ENCODE peak calls at places on chromosomes 12 and 14, in eight cellular contexts. R, T, U, E, A, Y, H and G are unnamed samples.

GRCh38 chr12:47111392-47111778 is 31.6 kb upstream of the AMIGO2 start:
- DNase-seq in R (no peak), T (no peak), U (no peak), E (no peak), A (no peak), Y (no peak), H (no peak), G (no peak)

GRCh38 chr12:131254374-131254773 is 300.7 kb downstream of the ADGRD1 start:
- DNase-seq in R (no peak), T (no peak), U (no peak), E (no peak), A (no peak), Y (no peak), H (no peak), G (no peak)

GRCh38 chr12:113092478-113093408 is 36.2 kb downstream of the DTX1 start:
- DNase-seq in R (no peak), T (no peak), U (no peak), E (no peak), A (no peak), Y (peak), H (no peak), G (no peak)

GRCh38 chr12:109762071-109762672 is 48.5 kb downstream of the FAM222A start:
- DNase-seq in R (no peak), T (no peak), U (no peak), E (peak), A (peak), Y (no peak), H (no peak), G (no peak)

GRCh38 chr14:34103176-34103575 is 152.3 kb upstream of the EGLN3 start:
- DNase-seq in R (no peak), T (no peak), U (no peak), E (no peak), A (no peak), Y (no peak), H (no peak), G (no peak)

GRCh38 chr12:4118017-4118510 is 155.5 kb upstream of the CCND2 start:
- DNase-seq in R (peak), T (peak), U (no peak), E (no peak), A (no peak), Y (peak), H (peak), G (no peak)

GRCh38 chr12:2302711-2303255 is 250.0 kb downstream of the CACNA1C start:
- DNase-seq in R (no peak), T (no peak), U (no peak), E (no peak), A (no peak), Y (no peak), H (no peak), G (no peak)

GRCh38 chr12:131089526-131090253 is 136.0 kb downstream of the ADGRD1 start:
- DNase-seq in R (no peak), T (no peak), U (no peak), E (peak), A (peak), Y (no peak), H (no peak), G (no peak)

GRCh38 chr14:28652782-28653181 is 113.8 kb upstream of the FOXG1 start:
- DNase-seq in R (peak), T (no peak), U (no peak), E (no peak), A (no peak), Y (no peak), H (peak), G (no peak)

GRCh38 chr14:68664225-68664681 is 128.6 kb downstream of the ZFP36L1 start:
- DNase-seq in R (peak), T (no peak), U (no peak), E (peak), A (no peak), Y (no peak), H (no peak), G (no peak)

GRCh38 chr14:105204206-105204930 is 23.3 kb upstream of the NUDT14 start:
- DNase-seq in R (no peak), T (no peak), U (no peak), E (no peak), A (no peak), Y (peak), H (peak), G (peak)

GRCh38 chr14:104536942-104537612 is 42.5 kb upstream of the C14orf180 start:
- DNase-seq in R (peak), T (peak), U (peak), E (peak), A (peak), Y (peak), H (peak), G (peak)

GRCh38 chr14:75559451-75560187 is 18.8 kb upstream of the FLVCR2 start:
- DNase-seq in R (peak), T (no peak), U (no peak), E (no peak), A (no peak), Y (peak), H (peak), G (no peak)

GRCh38 chr12:115323223-115323905 is 639.4 kb upstream of the TBX3 start:
- DNase-seq in R (peak), T (no peak), U (no peak), E (no peak), A (no peak), Y (no peak), H (peak), G (no peak)

GRCh38 chr14:31420013-31420318 is 384 bp downstream of the HEATR5A start:
- DNase-seq in R (no peak), T (no peak), U (no peak), E (peak), A (peak), Y (peak), H (peak), G (no peak)

GRCh38 chr12:124814741-124815613 is 48.7 kb downstream of the SCARB1 start:
- DNase-seq in R (no peak), T (no peak), U (no peak), E (no peak), A (no peak), Y (no peak), H (no peak), G (no peak)

GRCh38 chr12:107511292-107511691 is 174.3 kb upstream of the PWP1 start:
- DNase-seq in R (peak), T (no peak), U (no peak), E (no peak), A (peak), Y (no peak), H (no peak), G (no peak)

GRCh38 chr14:67131691-67132090 is 57.5 kb upstream of the GARIN2 start:
- DNase-seq in R (no peak), T (no peak), U (no peak), E (no peak), A (no peak), Y (no peak), H (no peak), G (no peak)

GRCh38 chr12:29155079-29155478 is 6.0 kb downstream of the FAR2 start:
- DNase-seq in R (no peak), T (no peak), U (no peak), E (no peak), A (no peak), Y (no peak), H (no peak), G (no peak)

GRCh38 chr14:92484132-92484823 is 29.3 kb upstream of the RIN3 start:
- DNase-seq in R (no peak), T (no peak), U (no peak), E (no peak), A (no peak), Y (peak), H (no peak), G (no peak)

DNA sequence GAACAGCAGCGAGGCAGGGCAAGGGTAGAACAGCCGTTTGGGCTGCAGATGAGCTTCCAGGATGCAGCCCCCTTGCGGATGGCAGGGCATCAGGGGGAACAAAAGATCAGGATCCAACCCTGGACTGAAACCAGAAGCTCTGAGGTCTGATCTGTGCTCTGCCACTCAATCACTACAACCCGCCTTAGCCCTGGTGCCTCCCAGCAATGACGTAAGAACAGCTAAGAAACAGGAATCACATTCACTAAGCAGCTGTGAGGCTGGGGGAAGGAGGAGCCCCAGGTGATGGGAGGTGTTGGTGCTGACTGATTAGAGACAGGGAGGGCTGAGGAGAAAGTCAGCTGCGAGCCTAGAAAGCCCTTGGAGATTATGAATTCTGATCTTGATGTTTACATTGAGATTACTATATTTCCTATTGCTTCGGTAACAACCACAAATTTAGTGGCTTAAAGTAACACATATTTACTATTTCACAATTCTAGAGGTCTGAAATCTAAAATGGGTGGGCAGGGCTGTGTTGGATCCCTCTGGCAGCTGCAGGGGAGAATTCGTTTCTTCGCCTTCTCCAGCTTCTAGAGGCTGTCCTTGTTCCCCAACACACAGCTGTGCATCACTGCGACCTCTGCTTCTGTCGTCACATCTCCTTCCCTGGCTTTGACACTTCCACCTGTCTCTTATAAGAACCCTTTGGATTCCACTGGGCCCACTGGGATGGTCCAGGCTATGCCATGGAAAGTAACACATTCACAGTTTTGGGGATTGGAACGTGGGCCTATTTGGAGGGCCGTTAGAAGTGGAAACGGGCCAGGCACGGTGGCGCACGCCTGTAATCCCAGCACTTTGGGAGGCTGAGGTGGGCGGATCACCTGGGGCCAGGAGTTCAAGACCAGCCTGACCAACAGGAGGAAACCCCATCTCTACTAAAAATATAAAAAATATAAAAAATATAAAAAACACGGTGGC is 6.1 kb upstream of the CD9 start:
- DNase-seq in R (peak), T (no peak), U (no peak), E (no peak), A (no peak), Y (no peak), H (peak), G (peak)
- TF ChIP-seq CTCF in R (no peak), T (no peak), U (no peak), E (no peak), A (no peak), Y (no peak), H (peak), G (peak)

DNA sequence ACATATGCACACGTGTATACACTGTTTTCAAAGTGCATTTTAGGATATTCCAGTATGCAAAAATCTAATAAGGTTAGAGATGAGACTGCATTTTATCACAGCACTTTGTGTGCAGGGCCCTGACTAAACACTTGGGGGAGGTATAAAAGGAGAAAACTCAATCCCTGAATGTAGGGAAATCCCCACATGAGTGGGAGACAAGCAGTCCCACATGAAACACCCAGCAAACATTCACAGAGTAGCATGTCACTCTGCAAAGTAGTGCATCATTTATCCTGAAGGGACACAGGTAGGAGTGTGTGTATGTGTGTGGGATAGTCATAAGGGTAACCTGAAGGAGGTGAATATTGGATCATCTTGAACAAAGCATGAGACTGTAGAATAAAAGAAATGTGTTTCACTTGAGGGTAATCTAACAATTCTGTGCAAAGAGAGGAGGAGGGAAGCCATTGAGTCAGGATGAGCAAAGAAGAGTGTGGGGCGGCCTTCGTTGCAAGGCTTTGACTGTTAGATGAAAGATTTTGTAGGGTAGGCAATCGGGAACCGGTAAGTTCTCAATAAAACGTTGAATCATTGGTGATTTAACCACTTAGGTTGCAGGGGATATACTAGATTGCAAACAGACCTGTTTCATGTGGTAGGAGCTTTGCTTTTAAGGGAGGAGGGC is 2.9 kb downstream of the PRPF40B start:
- DNase-seq in R (peak), T (no peak), U (no peak), E (no peak), A (no peak), Y (no peak), H (peak), G (no peak)
- TF ChIP-seq CTCF in R (peak), T (peak), U (peak), E (no peak), A (no peak), Y (no peak), H (peak), G (peak)

GRCh38 chr14:24679248-24680085 is 45.5 kb upstream of the GZMB start:
- DNase-seq in R (no peak), T (no peak), U (no peak), E (no peak), A (no peak), Y (no peak), H (no peak), G (no peak)
- TF ChIP-seq CTCF in R (no peak), T (no peak), U (no peak), E (no peak), A (no peak), Y (no peak), H (no peak), G (no peak)

DNA sequence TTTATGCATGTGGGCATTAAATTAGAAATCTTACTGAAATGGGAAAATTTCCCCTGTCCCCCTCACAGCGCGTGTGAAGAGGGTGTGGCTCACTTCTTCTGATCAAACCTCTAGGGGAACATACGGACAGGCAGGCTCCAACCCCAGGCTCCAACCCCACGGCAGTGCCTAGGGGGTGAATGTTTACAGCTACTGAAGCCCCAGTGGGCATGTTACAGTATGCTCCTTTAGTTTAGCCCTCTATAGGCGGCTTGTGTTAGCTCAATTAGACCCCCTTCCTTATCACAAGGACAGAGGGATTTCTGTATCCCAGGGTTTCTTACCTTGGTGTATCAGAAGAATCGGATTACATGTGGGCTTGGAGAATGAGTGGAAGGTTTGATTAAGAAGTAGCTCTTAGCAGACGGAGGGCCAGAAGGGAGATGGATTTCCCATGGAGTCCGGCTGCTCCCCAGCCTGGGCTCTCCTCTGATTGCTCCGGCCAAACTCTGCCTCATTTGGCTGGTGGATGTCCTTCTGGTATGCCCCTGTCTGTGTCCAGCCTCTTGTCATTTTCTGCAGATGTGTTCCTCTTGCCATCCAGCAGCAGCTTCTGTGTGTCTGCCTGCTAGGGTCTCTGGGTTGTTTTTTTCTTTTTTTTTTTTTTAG is 223.7 kb downstream of the TMTC2 start:
- DNase-seq in R (no peak), T (no peak), U (no peak), E (no peak), A (no peak), Y (no peak), H (no peak), G (no peak)
- TF ChIP-seq CTCF in R (no peak), T (no peak), U (no peak), E (no peak), A (peak), Y (no peak), H (no peak), G (no peak)

GRCh38 chr12:43352001-43352400 is 200.0 kb downstream of the ADAMTS20 start:
- DNase-seq in R (no peak), T (no peak), U (no peak), E (no peak), A (no peak), Y (no peak), H (no peak), G (no peak)

GRCh38 chr12:43348221-43348620 is 203.8 kb downstream of the ADAMTS20 start:
- DNase-seq in R (no peak), T (no peak), U (no peak), E (no peak), A (no peak), Y (no peak), H (peak), G (no peak)

GRCh38 chr12:43347026-43347425 is 205.0 kb downstream of the ADAMTS20 start:
- DNase-seq in R (no peak), T (no peak), U (no peak), E (no peak), A (no peak), Y (no peak), H (no peak), G (no peak)

GRCh38 chr12:43345023-43345422 is 207.0 kb downstream of the ADAMTS20 start:
- DNase-seq in R (no peak), T (no peak), U (no peak), E (no peak), A (no peak), Y (no peak), H (no peak), G (no peak)

DNA sequence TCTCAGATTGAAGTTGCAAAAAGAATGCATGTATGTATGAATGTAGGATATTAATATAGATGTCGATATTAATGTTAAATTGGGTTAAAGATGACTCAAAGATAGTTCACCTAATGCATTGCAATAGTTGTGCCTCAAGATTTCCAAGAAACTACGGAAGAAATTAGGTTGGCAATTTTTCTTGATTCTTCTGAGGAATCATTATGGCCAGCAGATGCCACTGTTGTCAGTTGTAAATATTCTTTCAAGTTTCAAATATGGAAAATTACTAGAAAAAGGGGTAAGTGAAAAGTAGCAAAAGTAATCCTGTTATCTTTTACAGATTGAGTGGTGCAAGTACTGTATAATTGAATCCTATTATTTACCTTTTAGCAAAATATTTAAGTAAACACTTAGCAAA is 202.1 kb downstream of the ADAMTS20 start:
- DNase-seq in R (peak), T (no peak), U (peak), E (no peak), A (no peak), Y (no peak), H (peak), G (no peak)
- TF ChIP-seq CTCF in R (peak), T (peak), U (peak), E (no peak), A (peak), Y (no peak), H (peak), G (peak)

GRCh38 chr12:40192704-40193255 is 32.0 kb upstream of the LRRK2 start:
- DNase-seq in R (no peak), T (no peak), U (no peak), E (no peak), A (no peak), Y (no peak), H (no peak), G (no peak)
- TF ChIP-seq CTCF in R (no peak), T (no peak), U (no peak), E (no peak), A (no peak), Y (no peak), H (no peak), G (no peak)

GRCh38 chr12:53174881-53175491 is 5.5 kb upstream of the ZNF740 start:
- DNase-seq in R (peak), T (no peak), U (no peak), E (peak), A (no peak), Y (no peak), H (no peak), G (no peak)
- TF ChIP-seq CTCF in R (no peak), T (peak), U (peak), E (no peak), A (peak), Y (no peak), H (peak), G (peak)

GRCh38 chr14:58828298-58828697 is 190.5 kb downstream of the DACT1 start:
- DNase-seq in R (no peak), T (no peak), U (no peak), E (no peak), A (no peak), Y (no peak), H (no peak), G (no peak)

GRCh38 chr14:58824106-58824505 is 186.3 kb downstream of the DACT1 start:
- DNase-seq in R (peak), T (no peak), U (no peak), E (no peak), A (no peak), Y (no peak), H (peak), G (no peak)

GRCh38 chr14:58824796-58825195 is 187.0 kb downstream of the DACT1 start:
- DNase-seq in R (no peak), T (no peak), U (no peak), E (no peak), A (no peak), Y (no peak), H (no peak), G (no peak)

GRCh38 chr14:58829594-58829993 is 191.8 kb downstream of the DACT1 start:
- DNase-seq in R (peak), T (no peak), U (no peak), E (no peak), A (no peak), Y (no peak), H (no peak), G (no peak)

GRCh38 chr14:58826845-58827686 is 189.3 kb downstream of the DACT1 start:
- DNase-seq in R (no peak), T (no peak), U (no peak), E (no peak), A (no peak), Y (no peak), H (no peak), G (no peak)
- TF ChIP-seq CTCF in R (peak), T (peak), U (peak), E (no peak), A (peak), Y (no peak), H (peak), G (peak)